ENCODE peak calls at places on chromosomes 13 and 19, in ten cellular contexts. G is fibroblast of the aortic adventitia; W is tibial nerve; L is lower leg skin; N is iPS-NIHi11; E is stimulated activated CD4-positive, alpha-beta T cell treated with anti-CD3 and anti-CD28 coated beads, Interleukin-15, amount 100 ng/mL, for 48 hours; H is activated CD4-positive, alpha-beta T cell treated with anti-CD3 and anti-CD28 coated beads, Interleukin-2, amount 50 U/mL, for 48 hours; B is left ventricle myocardium inferior; J is HT1080; O is activated CD8-positive, alpha-beta memory T cell treated with anti-CD3 and anti-CD28 coated beads, Interleukin-2, amount 10 ng/mL, durations not matched to agents 7 days and 5 days. T is an unnamed sample.

GRCh38 chr13:40910324-40911050 is 108.6 kb downstream of the ELF1 start:
- DNase-seq in G (peak), W (no peak), L (no peak), N (no peak), E (no peak), H (peak), B (no peak), J (no peak), O (no peak), T (no peak)

GRCh38 chr13:76993021-76993420 is 1.1 kb downstream of the CLN5 start:
- DNase-seq in G (peak), W (no peak), L (no peak), N (no peak), E (no peak), H (no peak), B (no peak), J (no peak), O (no peak), T (no peak)

GRCh38 chr19:47379398-47379938 is 30.4 kb downstream of the DHX34 start:
- DNase-seq in G (no peak), W (no peak), L (no peak), N (peak), E (no peak), H (no peak), B (no peak), J (no peak), O (no peak), T (no peak)

GRCh38 chr13:20772401-20773131 is 1.2 kb downstream of the EEF1AKMT1 start:
- DNase-seq in G (peak), W (no peak), L (no peak), N (no peak), E (no peak), H (peak), B (no peak), J (no peak), O (no peak), T (no peak)

GRCh38 chr13:113333076-113333475 is 30.9 kb downstream of the GRTP1 start:
- DNase-seq in G (no peak), W (no peak), L (no peak), N (no peak), E (no peak), H (no peak), B (no peak), J (no peak), O (no peak), T (no peak)

GRCh38 chr19:33435706-33436359 is 62.3 kb downstream of the CEBPG start:
- DNase-seq in G (no peak), W (no peak), L (no peak), N (no peak), E (no peak), H (no peak), B (no peak), J (no peak), O (no peak), T (no peak)

GRCh38 chr13:88125055-88125454 is 453.9 kb downstream of the SLITRK5 start:
- DNase-seq in G (no peak), W (no peak), L (no peak), N (no peak), E (no peak), H (no peak), B (no peak), J (no peak), O (no peak), T (no peak)

GRCh38 chr13:82636119-82636518 is 1246.2 kb downstream of the SLITRK1 start:
- DNase-seq in G (no peak), W (no peak), L (no peak), N (no peak), E (no peak), H (no peak), B (no peak), J (peak), O (no peak), T (no peak)

GRCh38 chr19:32543107-32543900 is 37.7 kb upstream of the PDCD5 start:
- DNase-seq in G (no peak), W (no peak), L (no peak), N (no peak), E (no peak), H (no peak), B (no peak), J (peak), O (no peak), T (no peak)

GRCh38 chr19:41570639-41571112 is 5.3 kb upstream of the CEACAM21 start:
- DNase-seq in G (peak), W (peak), L (peak), N (peak), E (peak), H (peak), B (peak), J (peak), O (peak), T (peak)

GRCh38 chr19:48510421-48511268 is 990 bp downstream of the LMTK3 start:
- DNase-seq in G (peak), W (peak), L (peak), N (peak), E (peak), H (peak), B (peak), J (peak), O (peak), T (peak)

GRCh38 chr13:79709526-79709925 is 228.6 kb downstream of the NDFIP2 start:
- DNase-seq in G (peak), W (no peak), L (no peak), N (no peak), E (no peak), H (no peak), B (no peak), J (no peak), O (no peak), T (no peak)

GRCh38 chr13:109481046-109481445 is 305.3 kb downstream of the IRS2 start:
- DNase-seq in G (no peak), W (no peak), L (no peak), N (no peak), E (no peak), H (no peak), B (no peak), J (peak), O (no peak), T (no peak)

GRCh38 chr19:44640518-44640917 is 3.2 kb upstream of the PVR start:
- DNase-seq in G (peak), W (no peak), L (no peak), N (no peak), E (no peak), H (no peak), B (no peak), J (no peak), O (no peak), T (peak)

GRCh38 chr13:45961468-45961867 is 91.1 kb downstream of the ZC3H13 start:
- DNase-seq in G (no peak), W (no peak), L (no peak), N (no peak), E (no peak), H (no peak), B (no peak), J (no peak), O (no peak), T (no peak)